ENCODE peak calls at places on chromosome 1, in four cellular contexts. One of them, this sample, is unnamed.

GRCh38 chr1:174153085-174153824 is 6.1 kb upstream of the RABGAP1L start:
- DNase-seq in M059J: peak; percentile 68
- DNase-seq in NCI-H146: peak; percentile 28
- DNase-seq in GM03348: no peak
- DNase-seq in this sample: no peak

GRCh38 chr1:226661965-226662364 is 77.1 kb downstream of the ITPKB start:
- DNase-seq in M059J: no peak
- DNase-seq in NCI-H146: peak; percentile 8
- DNase-seq in GM03348: no peak
- DNase-seq in this sample: no peak

GRCh38 chr1:195804547-195804946 is 803.7 kb downstream of the KCNT2 start:
- DNase-seq in M059J: no peak
- DNase-seq in NCI-H146: no peak
- DNase-seq in GM03348: no peak
- DNase-seq in this sample: no peak

GRCh38 chr1:12031039-12031980 is 12.0 kb downstream of the MIIP start:
- DNase-seq in M059J: peak; percentile 32
- DNase-seq in NCI-H146: no peak
- DNase-seq in GM03348: peak; percentile 77
- DNase-seq in this sample: peak; percentile 81

GRCh38 chr1:155657463-155657862 is 31.1 kb downstream of the YY1AP1 start:
- DNase-seq in M059J: peak; percentile 15
- DNase-seq in NCI-H146: no peak
- DNase-seq in GM03348: no peak
- DNase-seq in this sample: no peak

GRCh38 chr1:179709841-179710329 is 33.2 kb upstream of the FAM163A start:
- DNase-seq in M059J: no peak
- DNase-seq in NCI-H146: no peak
- DNase-seq in GM03348: no peak
- DNase-seq in this sample: no peak

GRCh38 chr1:4972761-4973320 is 318.4 kb downstream of the AJAP1 start:
- DNase-seq in M059J: no peak
- DNase-seq in NCI-H146: no peak
- DNase-seq in GM03348: no peak
- DNase-seq in this sample: peak; percentile 15

GRCh38 chr1:167454929-167455785 is 63.2 kb downstream of the CD247 start:
- DNase-seq in M059J: peak; percentile 59
- DNase-seq in NCI-H146: peak; percentile 66
- DNase-seq in GM03348: peak; percentile 84
- DNase-seq in this sample: peak; percentile 85

GRCh38 chr1:206728588-206728987 is 42.0 kb upstream of the IL19 start:
- DNase-seq in M059J: no peak
- DNase-seq in NCI-H146: no peak
- DNase-seq in GM03348: no peak
- DNase-seq in this sample: no peak